ENCODE peak calls at places on chromosomes 7 and 10, in ten cellular contexts. I is NCI-H510A treated with DMSO at 0.1 percent for 48 hours, U is cerebellum, Q is transverse colon, Y is NAMALWA, S is breast epithelium, E is NCI-H1436, W is mesendoderm, J is RPMI8226, X is suprapubic skin. L is an unnamed sample.

GRCh38 chr10:21926949-21927348 is 76.6 kb downstream of the DNAJC1 start:
- DNase-seq in J (no peak), W (peak), U (no peak), Q (no peak), E (no peak), Y (no peak), S (no peak), I (no peak), X (no peak), L (peak)

GRCh38 chr10:6033954-6034353 is 28.2 kb downstream of the IL2RA start:
- DNase-seq in J (peak), U (no peak), X (no peak), Q (no peak), Y (no peak), E (no peak), S (no peak), W (no peak), I (no peak), L (peak)

GRCh38 chr10:8402469-8403074 is 348.1 kb downstream of the GATA3 start:
- DNase-seq in Q (no peak), I (no peak), U (no peak), E (no peak), Y (no peak), W (no peak), J (no peak), S (no peak), X (no peak), L (no peak)

GRCh38 chr7:155369-156000 is 36.9 kb upstream of the FAM20C start:
- DNase-seq in I (no peak), Y (no peak), E (no peak), W (no peak), S (no peak), U (no peak), X (no peak), J (no peak), Q (no peak), L (no peak)

GRCh38 chr7:21999896-22000295 is 54.2 kb upstream of the CDCA7L start:
- DNase-seq in U (no peak), X (no peak), Y (no peak), W (no peak), S (no peak), I (no peak), J (no peak), Q (no peak), E (no peak), L (peak)

GRCh38 chr7:131106681-131107342 is 220.9 kb upstream of the MKLN1 start:
- DNase-seq in J (peak), I (peak), E (no peak), Q (peak), W (peak), X (peak), U (peak), S (peak), Y (peak), L (no peak)

GRCh38 chr7:257647-257992 is 32.4 kb upstream of the FOXL3 start:
- DNase-seq in J (no peak), U (no peak), I (no peak), X (no peak), S (no peak), W (no peak), E (no peak), Y (no peak), Q (no peak), L (no peak)

GRCh38 chr10:81179324-81179723 is 641.6 kb downstream of the SH2D4B start:
- DNase-seq in U (no peak), E (no peak), J (no peak), I (no peak), S (no peak), Q (no peak), W (peak), Y (peak), X (no peak), L (no peak)

GRCh38 chr7:84492565-84493034 is 298.0 kb upstream of the SEMA3A start:
- DNase-seq in X (no peak), W (no peak), I (peak), E (no peak), S (no peak), J (no peak), Y (no peak), U (no peak), Q (no peak), L (no peak)

GRCh38 chr7:28647076-28647421 is 234.7 kb downstream of the CREB5 start:
- DNase-seq in Q (no peak), Y (no peak), U (peak), S (no peak), J (no peak), I (no peak), W (no peak), X (no peak), E (no peak), L (no peak)

GRCh38 chr10:101694674-101695403 is at the start of gene FBXW4:
- DNase-seq in E (peak), J (peak), Y (peak), S (peak), I (peak), W (peak), Q (peak), X (peak), U (peak), L (peak)

GRCh38 chr10:103595933-103596726 is 102.6 kb downstream of the NEURL1 start:
- DNase-seq in X (no peak), U (no peak), J (no peak), S (no peak), Y (no peak), Q (no peak), E (no peak), I (no peak), W (no peak), L (no peak)

GRCh38 chr7:12436896-12437535 is 33.4 kb upstream of the VWDE start:
- DNase-seq in Y (peak), J (peak), E (peak), X (no peak), U (no peak), S (no peak), I (no peak), Q (no peak), W (peak), L (no peak)

GRCh38 chr10:110535958-110536891 is 31.3 kb upstream of the SMC3 start:
- DNase-seq in W (no peak), E (no peak), J (peak), Q (peak), U (no peak), I (no peak), Y (peak), X (no peak), S (no peak), L (peak)